ENCODE peak calls at places on chromosomes 5 and 9, in ten cellular contexts. P is fibroblast of lung; O is lung; M is uterus; G is heart left ventricle; Y is CD8-positive, alpha-beta T cell; H is GM23248; Z is cardiac muscle cell; F is IMR-90; D is Peyer's patch. B is an unnamed sample. For H3K4me1 and H3K9me3, the result is how much of the 10 kb centered on the place peaks cover.

GRCh38 chr9:137556069-137556838 is 4.6 kb downstream of the MRPL41 start:
- DNase-seq in O (no peak), F (no peak), Y (no peak), M (no peak), D (peak), Z (no peak), H (no peak), P (peak), G (peak), B (no peak)

GRCh38 chr5:142798099-142798768 is 28.1 kb downstream of the ARHGAP26 start:
- DNase-seq in F (no peak), G (no peak), P (no peak), Z (no peak), Y (peak), H (no peak), M (no peak), D (no peak), O (peak), B (peak)

GRCh38 chr9:118276784-118277183 is 572.6 kb downstream of the TLR4 start:
- DNase-seq in O (no peak), G (no peak), Y (no peak), H (no peak), Z (no peak), F (no peak), P (no peak), M (no peak), D (no peak), B (no peak)

GRCh38 chr5:14424011-14424685 is 157.4 kb upstream of the OTULINL start:
- DNase-seq in H (no peak), O (no peak), M (no peak), Z (no peak), F (no peak), D (no peak), G (no peak), Y (no peak), P (no peak), B (no peak)

GRCh38 chr9:121985792-121986494 is 107.2 kb downstream of the TTLL11 start:
- DNase-seq in F (no peak), Y (no peak), M (no peak), G (peak), P (no peak), H (peak), O (no peak), D (no peak), Z (no peak), B (no peak)

GRCh38 chr9:127979333-127980055 is 1.3 kb downstream of the EEIG1 start:
- DNase-seq in F (peak), Z (peak), Y (no peak), O (peak), H (peak), M (peak), D (peak), G (peak), P (peak), B (peak)

GRCh38 chr5:36305571-36306326 is 4.0 kb upstream of the RANBP3L start:
- DNase-seq in Y (no peak), M (peak), G (peak), D (no peak), H (peak), Z (peak), P (peak), F (peak), O (peak), B (peak)

GRCh38 chr5:40681351-40682311 is 1.9 kb downstream of the PTGER4 start:
- DNase-seq in M (no peak), D (peak), H (peak), Z (peak), P (peak), F (no peak), Y (no peak), O (peak), G (peak), B (peak)

GRCh38 chr9:82939451-82939850 is 123.5 kb downstream of the RASEF start:
- DNase-seq in F (no peak), P (no peak), H (no peak), G (no peak), O (peak), Y (no peak), M (no peak), Z (no peak), D (no peak), B (no peak)

GRCh38 chr9:95332860-95333259 is 15.4 kb upstream of the FANCC start:
- DNase-seq in D (no peak), P (no peak), Z (no peak), H (no peak), F (no peak), O (no peak), G (no peak), M (no peak), Y (no peak), B (no peak)

GRCh38 chr5:136023935-136024645 is 4.7 kb upstream of the TGFBI start:
- DNase-seq in H (peak), M (no peak), Y (no peak), F (peak), Z (no peak), P (peak), G (no peak), D (no peak), O (no peak), B (peak)

GRCh38 chr9:112112941-112113399 is 62.1 kb downstream of the SUSD1 start:
- DNase-seq in Z (peak), M (no peak), Y (no peak), G (no peak), P (peak), F (no peak), O (peak), D (peak), H (peak), B (no peak)

GRCh38 chr5:51997908-51998307 is 614.7 kb downstream of the ISL1 start:
- DNase-seq in M (no peak), Z (no peak), F (no peak), D (no peak), Y (no peak), O (no peak), P (no peak), H (no peak), G (no peak), B (no peak)

GRCh38 chr9:76216161-76216649 is 178.0 kb downstream of the RFK start:
- DNase-seq in F (peak), D (no peak), G (no peak), M (no peak), H (peak), Y (no peak), O (no peak), Z (no peak), P (peak), B (no peak)

GRCh38 chr5:3019045-3019444 is 267.6 kb upstream of the IRX2 start:
- DNase-seq in Z (no peak), G (no peak), F (no peak), Y (no peak), H (no peak), D (no peak), O (no peak), M (no peak), P (no peak), B (no peak)

GRCh38 chr9:129835860-129836223 is 584 bp downstream of the USP20 start:
- DNase-seq in P (no peak), D (no peak), Y (no peak), H (no peak), M (no peak), O (no peak), G (peak), F (peak), Z (peak), B (no peak)

GRCh38 chr9:124260769-124261603 is 3.2 kb downstream of the NEK6 start:
- DNase-seq in G (no peak), Y (no peak), D (peak), O (peak), H (peak), P (peak), Z (no peak), F (peak), M (no peak), B (no peak)

GRCh38 chr5:108521841-108522506 is 140.1 kb upstream of the FBXL17 start:
- DNase-seq in O (no peak), Y (no peak), P (peak), H (peak), M (no peak), G (no peak), Z (peak), F (peak), D (no peak), B (no peak)

GRCh38 chr5:132425009-132425937 is 55.8 kb downstream of the SLC22A5 start:
- DNase-seq in G (no peak), D (no peak), Z (no peak), M (no peak), F (peak), P (peak), H (peak), Y (peak), O (no peak), B (peak)

GRCh38 chr5:44294492-44294891 is 94.7 kb downstream of the FGF10 start:
- DNase-seq in M (peak), H (peak), G (peak), F (no peak), D (no peak), P (peak), O (no peak), Z (no peak), Y (no peak), B (peak)

GRCh38 chr9:16670791-16671190 is 199.7 kb downstream of the BNC2 start:
- DNase-seq in O (no peak), M (no peak), Z (no peak), F (no peak), D (no peak), P (no peak), Y (no peak), H (no peak), G (no peak), B (no peak)

GRCh38 chr5:17212210-17212609 is 5.2 kb upstream of the BASP1 start:
- DNase-seq in H (no peak), D (no peak), P (no peak), F (no peak), Y (no peak), O (no peak), Z (no peak), M (no peak), G (no peak), B (no peak)

GRCh38 chr5:82666312-82666711 is 388.2 kb upstream of the RPS23 start:
- DNase-seq in M (no peak), D (no peak), H (no peak), Y (no peak), G (no peak), O (no peak), P (no peak), F (no peak), Z (no peak), B (no peak)

GRCh38 chr9:96073531-96074284 is 198.2 kb downstream of the ERCC6L2 start:
- DNase-seq in Z (peak), H (no peak), P (no peak), Y (no peak), O (peak), D (peak), M (no peak), G (peak), F (no peak), B (no peak)

GRCh38 chr5:102536323-102536928 is 37.6 kb upstream of the SLCO6A1 start:
- DNase-seq in M (no peak), Y (no peak), F (peak), D (no peak), O (no peak), G (no peak), Z (no peak), P (peak), H (peak), B (no peak)

GRCh38 chr5:55324815-55325418 is 17.1 kb downstream of the MTREX start:
- DNase-seq in D (no peak), F (peak), M (no peak), P (peak), G (no peak), Y (no peak), Z (no peak), H (peak), O (no peak), B (no peak)

GRCh38 chr9:127336708-127337352 is 60.1 kb upstream of the SLC2A8 start:
- DNase-seq in O (peak), F (peak), G (peak), H (peak), M (peak), Y (no peak), Z (no peak), P (peak), D (no peak), B (peak)

GRCh38 chr9:119458068-119458467 is 88.8 kb upstream of the BRINP1 start:
- DNase-seq in Y (no peak), F (no peak), M (no peak), D (no peak), G (no peak), P (no peak), O (no peak), Z (no peak), H (no peak), B (no peak)

GRCh38 chr9:92332577-92333287 is 7.0 kb downstream of the CENPP start:
- DNase-seq in P (peak), H (no peak), M (no peak), D (no peak), Z (no peak), Y (no peak), F (peak), G (no peak), O (no peak), B (no peak)

GRCh38 chr5:58887721-58888409 is 305.0 kb downstream of the RAB3C start:
- DNase-seq in D (no peak), P (peak), O (peak), G (peak), M (peak), Z (no peak), H (peak), F (peak), Y (no peak), B (peak)

GRCh38 chr9:126146254-126147145 is 180.1 kb upstream of the MVB12B start:
- DNase-seq in G (no peak), M (no peak), P (no peak), Z (peak), Y (no peak), D (peak), F (no peak), O (peak), H (peak), B (no peak)

GRCh38 chr9:93945400-93946337 is 9.5 kb downstream of the BARX1 start:
- DNase-seq in M (no peak), Y (no peak), O (no peak), F (no peak), G (no peak), H (peak), Z (no peak), D (no peak), P (no peak), B (no peak)

GRCh38 chr5:168853972-168854371 is 274.8 kb upstream of the PANK3 start:
- DNase-seq in Z (no peak), G (no peak), Y (no peak), P (no peak), M (no peak), H (no peak), F (no peak), O (no peak), D (no peak), B (no peak)

GRCh38 chr5:156474251-156474650 is 147.3 kb downstream of the SGCD start:
- DNase-seq in F (peak), G (peak), M (peak), D (no peak), Z (peak), H (peak), Y (no peak), O (no peak), P (peak), B (peak)

GRCh38 chr5:135437796-135438560 is 9.2 kb downstream of the DCANP1 start:
- DNase-seq in Y (no peak), D (peak), O (peak), P (peak), M (peak), F (peak), Z (no peak), G (peak), H (peak), B (peak)

GRCh38 chr9:129252937-129253819 is 75.1 kb upstream of the IER5L start:
- DNase-seq in H (no peak), P (no peak), D (peak), G (peak), O (no peak), F (no peak), M (no peak), Z (no peak), Y (no peak), B (no peak)

GRCh38 chr5:172896465-172896864 is 62.4 kb downstream of the ERGIC1 start:
- DNase-seq in F (no peak), M (no peak), P (no peak), H (peak), O (no peak), Z (no peak), Y (no peak), G (no peak), D (no peak), B (peak)
- H3K4me1 ChIP-seq in F (under half), M (under half), P (under half), H (under half), O (under half), Z (under half), Y (under half), G (half or more), D (under half), B (under half)

GRCh38 chr9:7180247-7180646 is 422.5 kb downstream of the KDM4C start:
- DNase-seq in O (no peak), D (no peak), Z (no peak), Y (no peak), G (no peak), H (no peak), P (no peak), M (no peak), F (no peak), B (no peak)

GRCh38 chr9:7185612-7186011 is 427.8 kb downstream of the KDM4C start:
- DNase-seq in Z (no peak), M (no peak), F (peak), D (no peak), O (no peak), H (peak), Y (no peak), G (no peak), P (peak), B (no peak)

DNA sequence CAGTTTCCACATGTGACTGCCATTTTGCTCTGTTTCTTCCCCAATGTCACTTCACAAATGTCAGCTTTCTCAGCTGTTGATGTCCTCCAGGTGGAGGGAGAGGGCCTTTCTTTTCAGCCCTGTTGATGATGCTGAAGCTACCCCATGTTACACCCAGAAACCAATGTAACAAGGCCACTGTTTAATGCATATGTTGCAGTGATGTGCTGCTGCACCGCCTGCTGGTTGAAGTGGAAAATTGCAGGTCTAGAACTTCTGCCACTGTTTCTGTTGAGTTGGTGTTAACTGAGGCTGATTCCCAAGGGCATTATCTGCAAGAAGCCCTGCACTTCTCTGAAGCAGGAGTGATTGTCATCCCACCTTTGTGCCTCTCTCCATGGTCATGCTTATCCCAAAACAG is 428.4 kb downstream of the KDM4C start:
- DNase-seq in H (peak), G (no peak), Z (no peak), P (peak), M (no peak), D (no peak), O (no peak), Y (no peak), F (peak), B (no peak)
- H3K9me3 ChIP-seq in H (under half), G (under half), Z (under half), P (under half), M (under half), D (under half), O (under half), Y (under half), F (under half), B (under half)

GRCh38 chr9:29021632-29022031 is 1448.4 kb upstream of the C9orf72 start:
- DNase-seq in Z (no peak), M (no peak), H (no peak), D (no peak), F (no peak), Y (no peak), O (no peak), P (no peak), G (no peak), B (no peak)
- H3K4me1 ChIP-seq in Z (under half), M (under half), H (under half), D (under half), F (under half), Y (under half), O (under half), P (under half), G (under half), B (under half)

GRCh38 chr5:150912312-150912814 is 7.6 kb upstream of the ZNF300 start:
- DNase-seq in H (no peak), P (no peak), D (no peak), F (no peak), O (no peak), Y (no peak), G (no peak), M (no peak), Z (no peak), B (no peak)
- H3K9me3 ChIP-seq in H (under half), P (under half), D (under half), F (under half), O (under half), Y (under half), G (half or more), M (under half), Z (under half), B (under half)

GRCh38 chr5:141611289-141611688 is 7.5 kb downstream of the DIAPH1 start:
- DNase-seq in D (no peak), Z (no peak), H (no peak), O (no peak), Y (no peak), M (no peak), P (no peak), F (no peak), G (no peak), B (no peak)
- H3K4me1 ChIP-seq in D (under half), Z (under half), H (under half), O (under half), Y (half or more), M (under half), P (under half), F (under half), G (under half), B (under half)

DNA sequence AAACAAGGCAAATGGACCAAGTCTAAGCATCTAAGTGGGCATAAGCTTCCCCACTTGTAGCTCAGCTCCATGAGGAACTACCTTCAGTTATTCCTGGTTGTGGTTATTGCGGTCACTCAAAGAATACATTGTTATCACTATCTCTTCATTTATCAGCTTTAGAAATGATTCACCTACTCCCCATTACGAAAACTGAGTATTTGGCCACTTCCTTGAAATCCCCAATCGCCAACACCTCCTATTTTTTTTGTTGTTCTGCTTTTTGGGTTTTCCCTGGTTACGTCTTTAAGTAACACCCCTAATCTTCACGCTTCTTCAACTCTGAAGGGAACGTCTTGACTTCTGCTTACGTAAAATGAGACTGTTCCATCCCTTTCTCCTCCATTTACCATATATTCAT is 20.7 kb downstream of the MAPK9 start:
- DNase-seq in Y (no peak), M (no peak), O (no peak), H (no peak), P (no peak), Z (no peak), D (no peak), G (no peak), F (no peak), B (no peak)
- H3K9me3 ChIP-seq in Y (under half), M (under half), O (under half), H (under half), P (under half), Z (under half), D (under half), G (half or more), F (under half), B (under half)

DNA sequence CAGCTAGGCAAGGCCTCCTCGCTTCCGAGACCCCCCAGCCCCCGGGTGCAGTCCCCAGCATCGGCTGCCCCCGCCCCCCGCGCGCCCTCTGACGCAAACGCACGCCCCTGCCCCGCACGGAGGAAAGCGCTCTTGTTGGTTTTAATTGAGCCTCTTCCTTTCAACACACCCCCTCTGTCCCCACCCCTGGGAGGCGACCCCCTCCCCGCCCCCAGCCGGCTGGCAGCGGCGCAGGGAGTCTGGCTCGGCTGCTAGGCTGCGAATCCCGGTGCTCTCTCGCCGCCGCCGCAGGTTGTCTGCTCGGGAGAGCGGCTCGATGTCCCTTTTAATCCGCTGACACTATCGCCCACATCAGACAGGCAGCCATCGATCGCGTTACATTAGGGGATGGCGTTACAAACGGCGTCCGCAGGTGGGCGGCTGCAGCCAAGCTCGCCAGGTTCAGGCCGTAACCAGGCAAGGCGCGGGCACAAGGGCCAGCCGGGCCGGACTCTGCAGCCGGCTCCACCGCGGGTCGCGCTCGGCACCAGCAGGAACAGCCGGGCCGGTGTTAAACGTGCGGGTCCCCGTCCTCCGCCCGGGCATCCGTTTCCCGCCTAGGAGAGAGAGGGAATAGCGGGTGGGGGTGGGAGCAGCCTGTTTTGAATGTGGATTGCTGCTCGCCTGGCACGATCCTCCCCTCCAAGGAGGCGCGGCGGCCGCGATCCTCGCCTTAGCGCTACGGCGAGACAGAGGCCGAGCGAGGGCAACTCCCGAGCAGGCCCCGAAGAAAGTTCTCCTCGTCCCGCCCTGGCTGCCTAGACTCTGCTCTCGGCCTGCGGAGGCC is 1.2 kb downstream of the NR2F1-AS1 start:
- DNase-seq in H (peak), Z (no peak), F (peak), O (no peak), Y (no peak), P (peak), D (peak), M (no peak), G (no peak), B (peak)
- H3K4me1 ChIP-seq in H (under half), Z (under half), F (under half), O (under half), Y (under half), P (under half), D (under half), M (under half), G (under half), B (under half)

B was measured in sigmoid colon.